ENCODE peak calls at places on chromosome 22, in six cellular contexts. V is GM03348, F is RPMI8226, Z is coronary artery, Y is renal cortical epithelial cell, R is mesendoderm. I is an unnamed sample.

GRCh38 chr22:17093081-17093480 is 8.3 kb downstream of the IL17RA start:
- DNase-seq in V (no peak), F (no peak), Z (no peak), Y (no peak), R (no peak), I (no peak)

GRCh38 chr22:20488946-20489345 is 6.6 kb downstream of the KLHL22 start:
- DNase-seq in V (no peak), F (no peak), Z (no peak), Y (no peak), R (no peak), I (no peak)

GRCh38 chr22:36612458-36612857 is 83.5 kb upstream of the EIF3D start:
- DNase-seq in V (peak; percentile 87), F (no peak), Z (peak; percentile 4), Y (no peak), R (no peak), I (peak; percentile 55)

GRCh38 chr22:49574205-49574604 is 253.5 kb downstream of the BRD1 start:
- DNase-seq in V (no peak), F (no peak), Z (peak; percentile 47), Y (no peak), R (no peak), I (no peak)

GRCh38 chr22:44539467-44540063 is 41.5 kb upstream of the RTL6 start:
- DNase-seq in V (no peak), F (no peak), Z (no peak), Y (no peak), R (no peak), I (no peak)

GRCh38 chr22:36948273-36949055 is 35.0 kb downstream of the CSF2RB start:
- DNase-seq in V (no peak), F (no peak), Z (no peak), Y (no peak), R (no peak), I (peak; percentile 42)

GRCh38 chr22:37206841-37207821 is 5.1 kb downstream of the SSTR3 start:
- DNase-seq in V (no peak), F (no peak), Z (no peak), Y (no peak), R (no peak), I (no peak)

GRCh38 chr22:46614070-46614931 is 5.9 kb upstream of the GRAMD4 start:
- DNase-seq in V (no peak), F (peak; percentile 83), Z (no peak), Y (no peak), R (no peak), I (no peak)

GRCh38 chr22:22710719-22711531 is 66.5 kb downstream of the GGTLC2 start:
- DNase-seq in V (peak; percentile 77), F (peak; percentile 54), Z (peak; percentile 70), Y (no peak), R (peak; percentile 37), I (peak; percentile 15)

GRCh38 chr22:50048066-50048765 is 9.9 kb downstream of the TTLL8 start:
- DNase-seq in V (no peak), F (no peak), Z (no peak), Y (no peak), R (no peak), I (no peak)

GRCh38 chr22:46269564-46269963 is 1.8 kb downstream of the TTC38 start:
- DNase-seq in V (no peak), F (no peak), Z (no peak), Y (no peak), R (no peak), I (peak; percentile 12)

GRCh38 chr22:49751318-49751967 is 76.2 kb downstream of the BRD1 start:
- DNase-seq in V (peak; percentile 4), F (no peak), Z (peak; percentile 59), Y (no peak), R (no peak), I (no peak)

GRCh38 chr22:26592368-26593015 is 2.6 kb upstream of the TPST2 start:
- DNase-seq in V (no peak), F (peak; percentile 89), Z (no peak), Y (no peak), R (no peak), I (no peak)

GRCh38 chr22:31695423-31695822 is 33.4 kb upstream of the PISD start:
- DNase-seq in V (no peak), F (no peak), Z (no peak), Y (no peak), R (peak; percentile 27), I (peak; percentile 14)

GRCh38 chr22:37080438-37080837 is 28.9 kb downstream of the KCTD17 start:
- DNase-seq in V (no peak), F (no peak), Z (no peak), Y (no peak), R (no peak), I (no peak)

GRCh38 chr22:46592390-46592872 is 27.8 kb upstream of the GRAMD4 start:
- DNase-seq in V (peak; percentile 83), F (peak; percentile 86), Z (no peak), Y (peak; percentile 64), R (peak; percentile 50), I (peak; percentile 75)

GRCh38 chr22:29375436-29376076 is 12.8 kb downstream of the AP1B1 start:
- DNase-seq in V (no peak), F (no peak), Z (no peak), Y (no peak), R (peak; percentile 51), I (no peak)

GRCh38 chr22:50525991-50526848 is 822 bp upstream of the SCO2 start:
- DNase-seq in V (peak; percentile 84), F (peak; percentile 87), Z (peak; percentile 84), Y (no peak), R (peak; percentile 77), I (peak; percentile 69)

GRCh38 chr22:27650572-27650971 is 151.0 kb downstream of the MN1 start:
- DNase-seq in V (no peak), F (no peak), Z (no peak), Y (no peak), R (no peak), I (no peak)

GRCh38 chr22:22936915-22937656 is 49.5 kb downstream of the IGLL5 start:
- DNase-seq in V (no peak), F (no peak), Z (no peak), Y (no peak), R (no peak), I (no peak)

GRCh38 chr22:48306785-48307570 is 1520.7 kb downstream of the BRD1 start:
- DNase-seq in V (no peak), F (no peak), Z (peak; percentile 60), Y (no peak), R (no peak), I (no peak)

GRCh38 chr22:46363611-46364321 is 28.3 kb downstream of the TRMU start:
- DNase-seq in V (no peak), F (no peak), Z (no peak), Y (no peak), R (no peak), I (no peak)

GRCh38 chr22:42080287-42080686 is 787 bp downstream of the SMDT1 start:
- DNase-seq in V (peak; percentile 37), F (peak; percentile 19), Z (peak; percentile 73), Y (peak; percentile 26), R (peak; percentile 25), I (peak; percentile 17)

GRCh38 chr22:25817092-25817943 is 75.3 kb downstream of the MYO18B start:
- DNase-seq in V (no peak), F (no peak), Z (no peak), Y (no peak), R (no peak), I (no peak)

GRCh38 chr22:17370036-17370765 is 941 bp downstream of the CECR2 start:
- DNase-seq in V (no peak), F (no peak), Z (no peak), Y (no peak), R (no peak), I (no peak)

GRCh38 chr22:32202539-32203180 is 2.2 kb downstream of the RFPL2 start:
- DNase-seq in V (peak; percentile 35), F (peak; percentile 63), Z (no peak), Y (peak; percentile 67), R (peak; percentile 80), I (peak; percentile 44)

GRCh38 chr22:25493794-25494193 is 70.7 kb upstream of the GRK3 start:
- DNase-seq in V (no peak), F (no peak), Z (no peak), Y (no peak), R (no peak), I (no peak)

GRCh38 chr22:40021401-40022000 is 26.7 kb downstream of the FAM83F start:
- DNase-seq in V (no peak), F (no peak), Z (no peak), Y (no peak), R (no peak), I (no peak)

GRCh38 chr22:33476716-33477115 is 418.5 kb upstream of the SYN3 start:
- DNase-seq in V (peak; percentile 18), F (no peak), Z (no peak), Y (peak; percentile 11), R (peak; percentile 52), I (peak; percentile 56)

GRCh38 chr22:35729309-35729698 is 11.6 kb downstream of the APOL5 start:
- DNase-seq in V (no peak), F (no peak), Z (no peak), Y (no peak), R (no peak), I (no peak)

GRCh38 chr22:40377931-40378330 is 7.5 kb downstream of the SGSM3 start:
- DNase-seq in V (no peak), F (no peak), Z (no peak), Y (no peak), R (no peak), I (no peak)

GRCh38 chr22:23301591-23301990 is 121.3 kb downstream of the BCR start:
- DNase-seq in V (no peak), F (no peak), Z (no peak), Y (no peak), R (no peak), I (no peak)

GRCh38 chr22:46007848-46008261 is 30.9 kb upstream of the WNT7B start:
- DNase-seq in V (peak; percentile 95), F (no peak), Z (peak; percentile 96), Y (peak; percentile 82), R (peak; percentile 51), I (peak; percentile 94)

GRCh38 chr22:37331034-37331428 is 48.7 kb downstream of the CYTH4 start:
- DNase-seq in V (peak; percentile 88), F (no peak), Z (no peak), Y (peak; percentile 63), R (no peak), I (peak; percentile 42)

GRCh38 chr22:25582946-25583345 is 18.5 kb downstream of the GRK3 start:
- DNase-seq in V (no peak), F (no peak), Z (no peak), Y (peak; percentile 15), R (no peak), I (peak; percentile 52)

I was measured in M059J.